ENCODE peak calls at places on chromosomes 3 and 15, in five cellular contexts. One of them, this sample, is unnamed. For H3K4me1, the result is how much of the 10 kb centered on the place peaks cover.

GRCh38 chr15:30923429-30923828 is 19.7 kb downstream of the FAN1 start:
- DNase-seq in IMR-90: no peak
- DNase-seq in mesenchymal stem cell: no peak
- DNase-seq in H1: no peak
- DNase-seq in H9: no peak
- DNase-seq in this sample: no peak

GRCh38 chr3:190265126-190265525 is 57.1 kb downstream of the CLDN1 start:
- DNase-seq in IMR-90: no peak
- DNase-seq in mesenchymal stem cell: peak
- DNase-seq in H1: no peak
- DNase-seq in H9: no peak
- DNase-seq in this sample: no peak

GRCh38 chr3:25664066-25664809 is 469 bp downstream of the TOP2B start:
- DNase-seq in IMR-90: peak
- DNase-seq in mesenchymal stem cell: peak
- DNase-seq in H1: peak
- DNase-seq in H9: peak
- DNase-seq in this sample: peak

GRCh38 chr3:64358176-64358575 is 132.9 kb upstream of the PRICKLE2 start:
- DNase-seq in IMR-90: no peak
- DNase-seq in mesenchymal stem cell: no peak
- DNase-seq in H1: no peak
- DNase-seq in H9: no peak
- DNase-seq in this sample: no peak

GRCh38 chr3:171574556-171575240 is 114.5 kb upstream of the TNIK start:
- DNase-seq in IMR-90: no peak
- DNase-seq in mesenchymal stem cell: no peak
- DNase-seq in H1: no peak
- DNase-seq in H9: no peak
- DNase-seq in this sample: no peak

GRCh38 chr3:115804722-115805121 is 181.4 kb downstream of the GAP43 start:
- DNase-seq in IMR-90: peak
- DNase-seq in mesenchymal stem cell: peak
- DNase-seq in H1: no peak
- DNase-seq in H9: no peak
- DNase-seq in this sample: no peak

GRCh38 chr15:52295421-52295991 is at the start of gene MYO5C:
- DNase-seq in IMR-90: no peak
- DNase-seq in mesenchymal stem cell: no peak
- DNase-seq in H1: peak
- DNase-seq in H9: peak
- DNase-seq in this sample: peak

GRCh38 chr15:70604671-70605070 is 158.7 kb downstream of the UACA start:
- DNase-seq in IMR-90: peak
- DNase-seq in mesenchymal stem cell: no peak
- DNase-seq in H1: no peak
- DNase-seq in H9: peak
- DNase-seq in this sample: no peak

GRCh38 chr3:135556184-135556583 is 409.3 kb upstream of the PPP2R3A start:
- DNase-seq in IMR-90: no peak
- DNase-seq in mesenchymal stem cell: no peak
- DNase-seq in H1: no peak
- DNase-seq in H9: no peak
- DNase-seq in this sample: no peak

GRCh38 chr3:72549819-72550581 is 298.2 kb downstream of the SHQ1 start:
- DNase-seq in IMR-90: no peak
- DNase-seq in mesenchymal stem cell: peak
- DNase-seq in H1: no peak
- DNase-seq in H9: no peak
- DNase-seq in this sample: no peak

GRCh38 chr3:157913751-157914150 is 192.5 kb downstream of the SHOX2 start:
- DNase-seq in IMR-90: peak
- DNase-seq in mesenchymal stem cell: no peak
- DNase-seq in H1: no peak
- DNase-seq in H9: no peak
- DNase-seq in this sample: no peak

GRCh38 chr3:122942241-122942640 is 85.3 kb downstream of the SEMA5B start:
- DNase-seq in IMR-90: no peak
- DNase-seq in mesenchymal stem cell: no peak
- DNase-seq in H1: no peak
- DNase-seq in H9: no peak
- DNase-seq in this sample: no peak

GRCh38 chr3:44988073-44988472 is 12.0 kb downstream of the EXOSC7 start:
- DNase-seq in IMR-90: no peak
- DNase-seq in mesenchymal stem cell: no peak
- DNase-seq in H1: no peak
- DNase-seq in H9: no peak
- DNase-seq in this sample: no peak

GRCh38 chr15:34366271-34367043 is 539 bp downstream of the LPCAT4 start:
- DNase-seq in IMR-90: peak
- DNase-seq in mesenchymal stem cell: peak
- DNase-seq in H1: peak
- DNase-seq in H9: peak
- DNase-seq in this sample: peak

GRCh38 chr15:79522656-79523055 is 90.5 kb downstream of the MINAR1 start:
- DNase-seq in IMR-90: peak
- DNase-seq in mesenchymal stem cell: no peak
- DNase-seq in H1: no peak
- DNase-seq in H9: no peak
- DNase-seq in this sample: no peak

GRCh38 chr3:18649666-18650363 is 224.7 kb upstream of the SATB1 start:
- DNase-seq in IMR-90: no peak
- DNase-seq in mesenchymal stem cell: no peak
- DNase-seq in H1: no peak
- DNase-seq in H9: no peak
- DNase-seq in this sample: no peak

GRCh38 chr3:99686955-99687612 is 48.7 kb downstream of the COL8A1 start:
- DNase-seq in IMR-90: peak
- DNase-seq in mesenchymal stem cell: peak
- DNase-seq in H1: peak
- DNase-seq in H9: peak
- DNase-seq in this sample: peak

GRCh38 chr3:195450731-195451229 is 8.0 kb upstream of the ACAP2 start:
- DNase-seq in IMR-90: peak
- DNase-seq in mesenchymal stem cell: peak
- DNase-seq in H1: peak
- DNase-seq in H9: no peak
- DNase-seq in this sample: no peak

GRCh38 chr3:63048365-63048764 is 173.1 kb upstream of the CADPS start:
- DNase-seq in IMR-90: no peak
- DNase-seq in mesenchymal stem cell: no peak
- DNase-seq in H1: no peak
- DNase-seq in H9: no peak
- DNase-seq in this sample: no peak

GRCh38 chr3:63048927-63049326 is 173.7 kb upstream of the CADPS start:
- DNase-seq in IMR-90: no peak
- DNase-seq in mesenchymal stem cell: no peak
- DNase-seq in H1: no peak
- DNase-seq in H9: no peak
- DNase-seq in this sample: no peak

GRCh38 chr3:63046152-63046551 is 170.9 kb upstream of the CADPS start:
- DNase-seq in IMR-90: no peak
- DNase-seq in mesenchymal stem cell: no peak
- DNase-seq in H1: no peak
- DNase-seq in H9: no peak
- DNase-seq in this sample: no peak

GRCh38 chr3:63047068-63047467 is 171.9 kb upstream of the CADPS start:
- DNase-seq in IMR-90: no peak
- DNase-seq in mesenchymal stem cell: no peak
- DNase-seq in H1: no peak
- DNase-seq in H9: no peak
- DNase-seq in this sample: no peak

DNA sequence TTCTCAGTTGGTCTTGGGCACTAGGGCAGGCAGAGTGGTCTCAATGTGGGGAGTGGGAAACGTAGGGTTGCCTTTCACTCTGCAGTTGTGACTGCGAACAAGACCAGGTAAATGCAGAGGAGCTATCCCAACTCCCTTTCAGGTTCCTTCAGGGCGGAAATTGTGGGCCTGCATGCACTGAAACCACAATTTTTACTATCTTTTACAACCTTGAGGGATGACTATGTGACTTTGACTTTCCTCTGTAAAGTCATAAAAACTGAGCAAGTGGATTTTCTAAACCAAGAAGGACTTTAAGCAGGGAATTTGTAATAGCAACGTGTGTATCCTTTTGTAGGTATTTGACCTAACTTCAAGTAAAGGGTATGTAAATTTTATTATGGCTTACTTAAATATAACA is 171.4 kb upstream of the CADPS start:
- DNase-seq in IMR-90: no peak
- DNase-seq in mesenchymal stem cell: no peak
- DNase-seq in H1: no peak
- DNase-seq in H9: no peak
- DNase-seq in this sample: no peak
- H3K23ac ChIP-seq in IMR-90: no peak
- H3K23ac ChIP-seq in mesenchymal stem cell: no peak
- H3K23ac ChIP-seq in H1: no peak
- H3K23ac ChIP-seq in H9: no peak
- H3K23ac ChIP-seq in this sample: no peak

DNA sequence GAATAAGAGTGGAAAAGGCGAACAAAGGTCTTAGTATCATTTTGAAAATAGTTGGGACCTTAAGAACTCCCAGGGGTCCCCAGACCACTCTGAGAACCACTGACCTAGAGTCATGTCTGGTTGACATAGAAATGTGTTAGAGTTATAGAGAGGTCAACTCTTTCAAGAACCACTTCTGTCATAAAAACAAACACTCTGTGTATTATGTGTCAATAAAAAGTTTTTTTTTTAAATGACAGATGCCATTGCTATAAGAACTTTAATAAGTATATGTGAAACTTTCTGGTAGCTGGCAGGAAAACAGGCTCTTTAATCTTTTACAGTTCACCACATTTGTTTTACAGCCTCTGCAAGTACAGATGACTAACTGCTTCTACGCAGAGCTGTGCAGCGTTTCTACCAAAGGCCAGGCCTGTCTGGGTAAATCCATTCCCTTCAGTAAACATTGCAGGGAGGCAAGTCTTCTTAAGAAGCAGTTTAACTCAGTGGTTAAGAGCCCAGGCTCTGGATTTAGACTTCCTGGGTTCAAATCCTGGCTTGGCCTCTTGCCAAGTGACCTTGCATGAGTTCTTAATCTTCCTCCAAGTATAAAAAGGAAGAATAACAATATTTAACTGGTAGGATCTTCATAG is 56.6 kb downstream of the RFTN1 start:
- DNase-seq in IMR-90: peak
- DNase-seq in mesenchymal stem cell: peak
- DNase-seq in H1: no peak
- DNase-seq in H9: no peak
- DNase-seq in this sample: no peak
- H3K4me1 ChIP-seq in IMR-90: under half
- H3K4me1 ChIP-seq in mesenchymal stem cell: under half
- H3K4me1 ChIP-seq in H1: under half
- H3K4me1 ChIP-seq in H9: under half
- H3K4me1 ChIP-seq in this sample: under half

GRCh38 chr15:38304486-38304885 is 51.9 kb downstream of the SPRED1 start:
- DNase-seq in IMR-90: no peak
- DNase-seq in mesenchymal stem cell: no peak
- DNase-seq in H1: no peak
- DNase-seq in H9: no peak
- DNase-seq in this sample: no peak

GRCh38 chr15:38308242-38308641 is 55.6 kb downstream of the SPRED1 start:
- DNase-seq in IMR-90: no peak
- DNase-seq in mesenchymal stem cell: no peak
- DNase-seq in H1: no peak
- DNase-seq in H9: no peak
- DNase-seq in this sample: no peak

GRCh38 chr15:38312190-38312589 is 59.6 kb downstream of the SPRED1 start:
- DNase-seq in IMR-90: no peak
- DNase-seq in mesenchymal stem cell: no peak
- DNase-seq in H1: no peak
- DNase-seq in H9: no peak
- DNase-seq in this sample: no peak

GRCh38 chr15:38307251-38307650 is 54.6 kb downstream of the SPRED1 start:
- DNase-seq in IMR-90: no peak
- DNase-seq in mesenchymal stem cell: no peak
- DNase-seq in H1: no peak
- DNase-seq in H9: no peak
- DNase-seq in this sample: no peak

DNA sequence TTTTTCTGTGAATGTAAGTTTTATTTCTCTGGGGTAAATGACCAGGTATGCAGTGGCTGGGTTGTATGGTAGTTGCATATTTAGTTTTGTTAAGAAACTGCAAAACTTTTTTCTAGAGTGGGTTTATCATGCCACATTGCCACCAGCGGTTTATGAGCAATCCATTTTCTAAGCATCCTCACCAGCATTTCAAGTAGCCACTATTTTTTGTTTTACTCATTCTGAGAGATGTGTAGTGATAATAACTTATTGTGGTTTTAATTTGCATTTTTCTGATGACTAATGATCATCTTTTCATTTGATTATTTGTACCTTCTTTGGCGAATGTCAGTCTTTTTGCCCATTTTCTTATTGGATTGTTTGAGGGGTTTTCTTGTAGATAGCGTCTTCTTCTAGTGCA is 56.2 kb downstream of the SPRED1 start:
- DNase-seq in IMR-90: no peak
- DNase-seq in mesenchymal stem cell: no peak
- DNase-seq in H1: no peak
- DNase-seq in H9: no peak
- DNase-seq in this sample: no peak
- H2AFZ ChIP-seq in IMR-90: no peak
- H2AFZ ChIP-seq in mesenchymal stem cell: no peak
- H2AFZ ChIP-seq in H1: no peak
- H2AFZ ChIP-seq in H9: no peak
- H2AFZ ChIP-seq in this sample: no peak

GRCh38 chr15:45521596-45522167 is 873 bp downstream of the SLC30A4 start:
- DNase-seq in IMR-90: no peak
- DNase-seq in mesenchymal stem cell: no peak
- DNase-seq in H1: no peak
- DNase-seq in H9: no peak
- DNase-seq in this sample: peak

GRCh38 chr15:45522931-45523331 is 376 bp upstream of the SLC30A4 start:
- DNase-seq in IMR-90: peak
- DNase-seq in mesenchymal stem cell: peak
- DNase-seq in H1: no peak
- DNase-seq in H9: peak
- DNase-seq in this sample: peak

DNA sequence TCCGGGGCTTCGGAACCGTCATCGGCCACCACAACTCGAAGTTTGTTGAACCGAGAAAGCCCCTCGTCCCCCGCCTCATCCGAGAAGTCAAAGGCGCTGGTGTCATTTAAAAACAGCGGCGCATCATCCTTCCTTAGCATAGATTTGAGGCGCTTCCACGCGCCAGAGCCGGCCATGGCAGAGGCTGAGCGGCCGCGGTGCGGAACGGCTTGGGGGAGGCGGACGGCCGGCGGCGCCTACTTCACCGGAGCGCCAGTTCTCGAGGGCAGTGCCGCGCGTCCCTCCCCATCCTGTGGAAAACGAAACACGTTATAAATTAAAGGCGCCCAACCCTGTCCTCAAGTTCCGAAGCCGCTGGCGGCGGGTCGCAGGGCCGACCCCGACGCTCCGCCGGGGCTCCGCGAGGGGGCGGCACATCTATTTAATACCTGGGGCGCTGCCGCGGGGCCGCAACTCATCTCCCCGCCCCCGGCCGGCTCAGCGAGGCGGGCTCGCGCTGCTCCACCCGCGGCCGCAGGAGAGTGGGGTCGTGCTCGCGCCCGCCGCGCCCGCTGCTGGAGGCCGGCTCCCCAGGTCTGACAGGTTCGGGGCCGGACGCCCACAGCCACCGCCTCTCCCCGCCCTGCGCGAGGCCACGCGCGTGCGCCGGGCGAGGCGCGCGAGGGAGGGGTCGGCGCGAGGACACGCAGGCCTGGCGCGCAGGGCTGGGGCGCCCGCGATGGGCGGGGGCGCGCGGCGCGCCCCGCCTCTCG is at the start of gene SLC30A4:
- DNase-seq in IMR-90: peak
- DNase-seq in mesenchymal stem cell: peak
- DNase-seq in H1: peak
- DNase-seq in H9: peak
- DNase-seq in this sample: peak
- H3K23ac ChIP-seq in IMR-90: peak
- H3K23ac ChIP-seq in mesenchymal stem cell: peak
- H3K23ac ChIP-seq in H1: no peak
- H3K23ac ChIP-seq in H9: no peak
- H3K23ac ChIP-seq in this sample: peak